ENCODE peak calls at places on chromosomes 7 and 10, in ten cellular contexts. K is fibroblast of pulmonary artery; N is HFF-Myc; D is A549; U is AG04450; L is dorsolateral prefrontal cortex; I is uterus; W is lower lobe of right lung; V is left ventricle myocardium inferior; F is CD4-positive, alpha-beta memory T cell. T is an unnamed sample.

GRCh38 chr7:36949711-36950600 is 225.7 kb upstream of the AOAH start:
- DNase-seq in L (no peak), K (peak), W (no peak), I (peak), V (no peak), U (no peak), D (peak), N (no peak), F (no peak), T (peak)

GRCh38 chr10:94066411-94066810 is 72.7 kb downstream of the PLCE1 start:
- DNase-seq in V (no peak), K (peak), F (no peak), I (no peak), W (no peak), D (peak), N (peak), L (no peak), U (no peak), T (peak)

GRCh38 chr10:82982110-82982608 is 1107.2 kb downstream of the NRG3 start:
- DNase-seq in U (peak), I (no peak), D (peak), V (no peak), W (no peak), K (peak), L (no peak), F (no peak), N (peak), T (peak)

GRCh38 chr7:136874393-136875032 is 6.1 kb downstream of the CHRM2 start:
- DNase-seq in K (peak), D (peak), L (no peak), V (no peak), U (no peak), F (no peak), W (no peak), I (no peak), N (peak), T (peak)

GRCh38 chr7:79529896-79530235 is 76.4 kb upstream of the MAGI2 start:
- DNase-seq in K (no peak), L (no peak), D (no peak), F (no peak), I (no peak), W (no peak), N (no peak), V (no peak), U (no peak), T (no peak)

GRCh38 chr7:156480671-156481070 is 159.9 kb upstream of the RNF32 start:
- DNase-seq in D (no peak), W (no peak), N (no peak), I (no peak), F (no peak), L (no peak), U (no peak), V (no peak), K (no peak), T (no peak)

GRCh38 chr10:124465003-124465776 is 3.6 kb downstream of the LHPP start:
- DNase-seq in D (no peak), W (no peak), V (no peak), F (peak), L (no peak), K (no peak), I (no peak), N (no peak), U (no peak), T (no peak)

GRCh38 chr10:71911296-71911954 is 52.8 kb upstream of the CHST3 start:
- DNase-seq in U (no peak), I (no peak), W (no peak), L (no peak), F (no peak), N (no peak), V (no peak), D (no peak), K (peak), T (peak)

GRCh38 chr7:36391436-36392198 is 2.0 kb downstream of the ANLN start:
- DNase-seq in L (no peak), D (peak), U (no peak), V (no peak), N (no peak), F (peak), I (no peak), K (no peak), W (no peak), T (peak)

GRCh38 chr10:9605231-9605630 is 1412.4 kb upstream of the CELF2 start:
- DNase-seq in V (no peak), W (no peak), U (no peak), I (no peak), D (no peak), K (no peak), L (no peak), N (peak), F (no peak), T (no peak)

GRCh38 chr10:75408911-75409885 is 7.6 kb upstream of the ZNF503 start:
- DNase-seq in F (no peak), I (peak), V (peak), N (no peak), W (peak), K (no peak), U (no peak), L (no peak), D (peak), T (peak)

GRCh38 chr10:98361131-98361633 is 53.8 kb downstream of the PYROXD2 start:
- DNase-seq in I (peak), N (peak), W (peak), L (peak), U (peak), K (peak), D (peak), V (peak), F (no peak), T (peak)

GRCh38 chr10:132889091-132889490 is 53.3 kb downstream of the CFAP46 start:
- DNase-seq in W (no peak), N (no peak), F (no peak), K (no peak), I (no peak), L (no peak), V (no peak), U (no peak), D (peak), T (no peak)

GRCh38 chr10:117544729-117545140 is 2.2 kb downstream of the EMX2 start:
- DNase-seq in K (no peak), D (no peak), I (no peak), L (no peak), V (no peak), U (no peak), N (no peak), W (no peak), F (no peak), T (no peak)

GRCh38 chr10:113084031-113084430 is 134.0 kb downstream of the TCF7L2 start:
- DNase-seq in L (no peak), U (no peak), V (no peak), F (no peak), D (no peak), K (no peak), I (no peak), N (no peak), W (no peak), T (no peak)

GRCh38 chr10:118543714-118544400 is 51.6 kb downstream of the PRLHR start:
- DNase-seq in I (no peak), D (peak), L (no peak), N (no peak), V (peak), K (peak), U (no peak), W (peak), F (peak), T (peak)

GRCh38 chr10:29634105-29634504 is 666 bp downstream of the SVIL start:
- DNase-seq in D (no peak), F (no peak), U (no peak), N (no peak), I (no peak), K (no peak), V (no peak), W (no peak), L (no peak), T (no peak)
- H3K4me3 ChIP-seq in D (no peak), F (no peak), U (no peak), N (no peak), I (peak), K (peak), V (peak), W (no peak), L (peak), T (no peak)

GRCh38 chr10:99927719-99928280 is 81.9 kb downstream of the DNMBP start:
- DNase-seq in V (no peak), D (peak), N (no peak), L (no peak), U (no peak), I (no peak), F (no peak), W (no peak), K (no peak), T (no peak)
- H3K4me3 ChIP-seq in V (peak), D (peak), N (no peak), L (peak), U (no peak), I (no peak), F (no peak), W (peak), K (no peak), T (no peak)

GRCh38 chr7:32957326-32958045 is at the start of gene FKBP9:
- DNase-seq in L (peak), V (peak), U (no peak), D (peak), F (peak), I (peak), N (no peak), W (peak), K (peak), T (peak)
- H3K4me3 ChIP-seq in L (peak), V (peak), U (peak), D (peak), F (peak), I (peak), N (peak), W (peak), K (peak), T (peak)

DNA sequence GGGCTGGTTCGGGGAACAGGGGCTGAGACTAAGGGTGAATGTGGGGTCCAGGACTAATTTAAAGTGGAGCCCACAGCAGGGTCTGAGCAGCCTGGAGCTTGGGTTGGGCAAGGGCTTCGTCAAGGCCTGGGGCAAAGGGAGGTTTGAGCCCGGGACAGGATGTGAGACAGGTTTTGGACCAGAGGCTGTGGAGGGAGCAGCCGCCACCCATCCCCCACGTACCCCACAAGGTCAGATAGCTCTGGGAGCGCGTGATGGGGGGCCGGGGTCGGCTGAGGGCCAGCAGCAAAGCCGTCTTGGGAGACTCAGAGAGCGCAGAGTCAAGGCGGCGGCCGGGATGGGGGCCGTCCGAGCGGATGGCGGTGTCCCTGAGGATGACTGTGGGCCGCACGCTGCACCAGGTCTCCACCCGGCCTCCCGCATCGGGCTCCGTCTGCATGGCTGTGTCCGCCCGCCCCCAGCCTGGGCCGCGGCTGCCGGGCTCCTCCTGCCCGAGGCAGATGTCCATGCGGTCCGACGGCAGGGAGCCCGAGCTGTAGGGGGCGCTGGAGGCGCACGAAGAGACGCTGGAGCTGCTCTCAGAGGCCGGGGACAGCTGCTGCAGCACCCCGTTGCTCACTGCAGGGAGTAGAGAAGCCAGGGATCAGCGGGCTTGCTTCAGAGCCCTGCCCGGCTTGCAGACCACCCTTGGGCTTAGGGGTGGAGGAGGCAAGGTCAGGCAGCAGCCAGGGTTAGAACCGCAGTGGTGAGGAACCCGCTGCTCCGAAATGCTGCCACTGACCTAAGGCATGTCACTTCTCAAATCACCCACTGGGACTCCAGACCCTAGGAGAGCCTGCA is 12.1 kb downstream of the PDZD7 start:
- DNase-seq in F (peak), V (peak), L (peak), W (peak), D (peak), K (peak), N (no peak), I (peak), U (no peak), T (peak)
- H3K4me3 ChIP-seq in F (no peak), V (peak), L (no peak), W (no peak), D (no peak), K (no peak), N (no peak), I (no peak), U (no peak), T (no peak)

GRCh38 chr7:98646465-98646864 is 29.4 kb downstream of the NPTX2 start:
- DNase-seq in W (no peak), L (no peak), I (no peak), F (no peak), K (no peak), N (no peak), V (no peak), D (no peak), U (no peak), T (no peak)

GRCh38 chr7:98641646-98642489 is 24.8 kb downstream of the NPTX2 start:
- DNase-seq in U (no peak), N (no peak), K (peak), F (no peak), D (no peak), W (no peak), I (no peak), L (no peak), V (no peak), T (no peak)

GRCh38 chr7:98647326-98647725 is 30.2 kb downstream of the NPTX2 start:
- DNase-seq in K (no peak), N (no peak), I (no peak), V (no peak), U (no peak), L (no peak), F (no peak), D (no peak), W (no peak), T (no peak)

GRCh38 chr7:98640375-98640774 is 23.3 kb downstream of the NPTX2 start:
- DNase-seq in U (no peak), F (no peak), N (no peak), L (no peak), V (no peak), D (no peak), W (no peak), K (no peak), I (no peak), T (no peak)

DNA sequence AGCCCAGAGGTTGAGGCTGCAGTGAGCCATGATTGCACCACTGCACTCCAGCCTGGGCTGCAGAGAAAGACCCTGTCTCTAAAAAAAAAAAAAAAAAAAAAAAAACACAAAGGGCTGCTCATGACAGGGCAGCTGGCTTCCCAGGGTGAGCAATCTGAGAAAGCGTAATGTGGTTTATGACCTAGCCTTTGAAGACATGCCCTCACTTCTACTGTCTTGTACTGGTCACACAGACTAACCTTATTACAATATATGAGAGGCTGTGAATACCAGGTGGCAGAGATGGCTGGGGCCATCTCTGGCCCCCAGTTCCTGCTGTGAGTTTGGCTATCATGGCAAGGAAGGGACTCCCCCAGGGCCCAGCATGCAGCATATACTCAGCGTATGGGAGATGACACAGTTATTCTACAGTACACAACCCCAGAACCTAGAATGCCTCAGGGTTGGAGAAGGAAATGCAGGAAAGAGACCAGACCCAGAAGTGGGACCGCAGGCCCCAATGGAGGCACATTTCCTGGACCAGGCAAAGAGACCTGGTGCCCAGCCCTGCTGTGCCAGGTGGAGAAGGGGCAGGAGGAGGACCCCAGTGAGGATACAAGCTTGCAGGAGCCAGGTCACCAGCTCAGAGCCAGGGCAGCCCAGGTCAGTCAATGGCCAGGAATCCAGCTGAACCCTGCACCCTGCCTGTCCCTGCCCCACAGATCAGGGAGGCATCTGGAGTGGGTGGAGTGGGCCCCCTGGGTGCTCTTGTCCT is 26.3 kb downstream of the NPTX2 start:
- DNase-seq in L (no peak), N (no peak), U (no peak), W (no peak), K (no peak), F (no peak), V (no peak), I (no peak), D (no peak), T (no peak)
- H3K4me3 ChIP-seq in L (no peak), N (no peak), U (no peak), W (no peak), K (no peak), F (no peak), V (no peak), I (no peak), D (no peak), T (no peak)

GRCh38 chr7:149496642-149497391 is 792 bp downstream of the ZNF746 start:
- DNase-seq in U (no peak), I (peak), N (no peak), W (peak), L (peak), D (peak), F (peak), V (peak), K (peak), T (peak)
- H3K4me3 ChIP-seq in U (peak), I (peak), N (peak), W (peak), L (peak), D (peak), F (peak), V (peak), K (peak), T (peak)

T was measured in cardiac fibroblast.